ENCODE peak calls at places on chromosomes 12 and 14, in nine cellular contexts. J is choroid plexus epithelial cell, Q is nucleus accumbens, D is left cardiac atrium, Y is Peyer's patch, X is T-cell, R is nephron progenitor cell, I is AG10803, O is aorta. Z is an unnamed sample.

GRCh38 chr14:22614240-22614799 is 16.2 kb downstream of the ABHD4 start:
- DNase-seq in D (peak), X (no peak), Q (no peak), Y (no peak), J (peak), I (peak), O (no peak), R (peak), Z (peak)

GRCh38 chr12:84919271-84919670 is 6.7 kb upstream of the SLC6A15 start:
- DNase-seq in Y (no peak), O (no peak), R (no peak), J (peak), Q (no peak), I (peak), D (no peak), X (no peak), Z (no peak)

GRCh38 chr12:108752387-108752786 is 21.1 kb upstream of the CORO1C start:
- DNase-seq in I (no peak), R (no peak), X (no peak), J (no peak), O (no peak), Y (no peak), D (no peak), Q (no peak), Z (no peak)

GRCh38 chr12:62866451-62867082 is 68.4 kb downstream of the PPM1H start:
- DNase-seq in X (no peak), Y (no peak), I (peak), O (no peak), D (no peak), R (peak), Q (no peak), J (peak), Z (no peak)

GRCh38 chr12:104498211-104498801 is 41.6 kb downstream of the CHST11 start:
- DNase-seq in D (no peak), I (peak), X (peak), Y (no peak), O (no peak), J (no peak), Q (no peak), R (no peak), Z (no peak)

GRCh38 chr12:108856428-108857157 is 790 bp downstream of the SSH1 start:
- DNase-seq in Q (peak), R (peak), I (peak), O (peak), Y (peak), D (peak), J (peak), X (peak), Z (no peak)

GRCh38 chr14:104770851-104771272 is 17.9 kb downstream of the SIVA1 start:
- DNase-seq in O (no peak), X (no peak), R (no peak), Y (no peak), J (peak), Q (no peak), D (no peak), I (no peak), Z (no peak)

GRCh38 chr14:96260341-96260821 is 4.4 kb downstream of the BDKRB1 start:
- DNase-seq in D (no peak), O (no peak), Q (no peak), Y (no peak), R (no peak), J (peak), X (no peak), I (peak), Z (no peak)

GRCh38 chr12:115897718-115898117 is 379.8 kb downstream of the MED13L start:
- DNase-seq in X (no peak), Q (no peak), I (peak), D (no peak), Y (no peak), O (no peak), R (no peak), J (peak), Z (no peak)